ENCODE peak calls at places on chromosomes 13 and 19, in ten cellular contexts. F, U, V, H, C, N, S, E, R and O are unnamed samples.
A peak's percentile ranks its signal among the peaks of the same experiment; 100 is the strongest.

GRCh38 chr19:51364200-51365106 is 1.7 kb downstream of the ETFB start:
- DNase-seq in V (no peak), E (no peak), U (no peak), F (no peak), R (no peak), S (no peak), H (no peak), C (no peak), N (peak; percentile 89), O (peak; percentile 21)

GRCh38 chr13:33089311-33089710 is 73.1 kb downstream of the KL start:
- DNase-seq in E (no peak), N (peak; percentile 57), S (no peak), V (no peak), H (no peak), F (no peak), R (peak; percentile 18), U (no peak), C (no peak), O (no peak)

GRCh38 chr19:41407271-41407670 is 9.7 kb downstream of the BCKDHA start:
- DNase-seq in C (no peak), R (no peak), S (no peak), U (no peak), E (no peak), V (no peak), H (no peak), N (no peak), F (no peak), O (no peak)

GRCh38 chr13:30124131-30124768 is 183.1 kb downstream of the KATNAL1 start:
- DNase-seq in F (no peak), R (no peak), N (no peak), U (no peak), V (no peak), S (no peak), C (no peak), E (no peak), H (no peak), O (no peak)

GRCh38 chr19:8935460-8935859 is 74.7 kb downstream of the MUC16 start:
- DNase-seq in U (no peak), C (no peak), N (no peak), E (peak; percentile 36), F (no peak), V (no peak), R (no peak), H (no peak), S (no peak), O (no peak)

GRCh38 chr19:2422951-2423880 is 4.2 kb downstream of the TIMM13 start:
- DNase-seq in N (peak; percentile 50), C (no peak), U (no peak), E (no peak), R (no peak), V (no peak), S (no peak), H (no peak), F (no peak), O (no peak)

GRCh38 chr19:49403404-49404187 is 15.5 kb downstream of the KASH5 start:
- DNase-seq in V (no peak), R (peak; percentile 81), S (peak; percentile 33), E (no peak), U (no peak), H (no peak), N (no peak), F (no peak), C (no peak), O (no peak)

GRCh38 chr19:45448887-45449299 is 18.9 kb upstream of the FOSB start:
- DNase-seq in R (no peak), H (no peak), N (no peak), E (no peak), S (peak; percentile 15), F (peak; percentile 57), V (no peak), U (no peak), C (no peak), O (peak; percentile 73)

GRCh38 chr13:20442798-20443381 is 82.8 kb downstream of the CRYL1 start:
- DNase-seq in S (no peak), N (no peak), V (no peak), E (no peak), F (peak; percentile 90), R (no peak), C (no peak), H (no peak), U (no peak), O (no peak)

GRCh38 chr19:42366676-42367075 is 23.4 kb downstream of the CNFN start:
- DNase-seq in N (no peak), V (no peak), F (no peak), H (no peak), R (no peak), E (no peak), C (no peak), S (no peak), U (no peak), O (no peak)

GRCh38 chr19:38409631-38410133 is 6.8 kb downstream of the FAM98C start:
- DNase-seq in H (no peak), V (no peak), E (peak; percentile 22), F (no peak), N (no peak), S (peak; percentile 54), R (no peak), C (no peak), U (no peak), O (no peak)